ENCODE peak calls at places on chromosomes 5 and 9, in six cellular contexts. One of them, this sample, is unnamed.

GRCh38 chr9:136372561-136373299 is 739 bp downstream of the CARD9 start:
- DNase-seq in IMR-90: peak
- DNase-seq in HFF-Myc: no peak
- DNase-seq in tibial nerve: peak
- DNase-seq in activated T-cell treated with anti-CD3 and anti-CD28 coated beads, Interleukin-2, amount 50 U/mL, for 24 hours: no peak
- DNase-seq in left colon: peak
- DNase-seq in this sample: peak

GRCh38 chr9:121748080-121748479 is 96.6 kb downstream of the DAB2IP start:
- DNase-seq in IMR-90: peak
- DNase-seq in HFF-Myc: no peak
- DNase-seq in tibial nerve: no peak
- DNase-seq in activated T-cell treated with anti-CD3 and anti-CD28 coated beads, Interleukin-2, amount 50 U/mL, for 24 hours: no peak
- DNase-seq in left colon: no peak
- DNase-seq in this sample: no peak

GRCh38 chr9:112348257-112348992 is 15.0 kb upstream of the PTBP3 start:
- DNase-seq in IMR-90: peak
- DNase-seq in HFF-Myc: no peak
- DNase-seq in tibial nerve: peak
- DNase-seq in activated T-cell treated with anti-CD3 and anti-CD28 coated beads, Interleukin-2, amount 50 U/mL, for 24 hours: peak
- DNase-seq in left colon: peak
- DNase-seq in this sample: peak

GRCh38 chr9:137315581-137316011 is 13.5 kb upstream of the NRARP start:
- DNase-seq in IMR-90: no peak
- DNase-seq in HFF-Myc: no peak
- DNase-seq in tibial nerve: no peak
- DNase-seq in activated T-cell treated with anti-CD3 and anti-CD28 coated beads, Interleukin-2, amount 50 U/mL, for 24 hours: no peak
- DNase-seq in left colon: no peak
- DNase-seq in this sample: no peak

GRCh38 chr5:132488590-132488989 is 2.0 kb downstream of the IRF1 start:
- DNase-seq in IMR-90: no peak
- DNase-seq in HFF-Myc: no peak
- DNase-seq in tibial nerve: no peak
- DNase-seq in activated T-cell treated with anti-CD3 and anti-CD28 coated beads, Interleukin-2, amount 50 U/mL, for 24 hours: no peak
- DNase-seq in left colon: peak
- DNase-seq in this sample: no peak

GRCh38 chr5:172919525-172920446 is 39.4 kb upstream of the RPL26L1 start:
- DNase-seq in IMR-90: peak
- DNase-seq in HFF-Myc: no peak
- DNase-seq in tibial nerve: no peak
- DNase-seq in activated T-cell treated with anti-CD3 and anti-CD28 coated beads, Interleukin-2, amount 50 U/mL, for 24 hours: no peak
- DNase-seq in left colon: peak
- DNase-seq in this sample: no peak

GRCh38 chr5:58893551-58893950 is 310.7 kb downstream of the RAB3C start:
- DNase-seq in IMR-90: no peak
- DNase-seq in HFF-Myc: no peak
- DNase-seq in tibial nerve: no peak
- DNase-seq in activated T-cell treated with anti-CD3 and anti-CD28 coated beads, Interleukin-2, amount 50 U/mL, for 24 hours: no peak
- DNase-seq in left colon: no peak
- DNase-seq in this sample: no peak

GRCh38 chr9:128143409-128144238 is 5.6 kb upstream of the LCN2 start:
- DNase-seq in IMR-90: no peak
- DNase-seq in HFF-Myc: no peak
- DNase-seq in tibial nerve: no peak
- DNase-seq in activated T-cell treated with anti-CD3 and anti-CD28 coated beads, Interleukin-2, amount 50 U/mL, for 24 hours: no peak
- DNase-seq in left colon: peak
- DNase-seq in this sample: no peak

GRCh38 chr5:2634399-2635176 is 116.9 kb downstream of the IRX2 start:
- DNase-seq in IMR-90: no peak
- DNase-seq in HFF-Myc: no peak
- DNase-seq in tibial nerve: no peak
- DNase-seq in activated T-cell treated with anti-CD3 and anti-CD28 coated beads, Interleukin-2, amount 50 U/mL, for 24 hours: no peak
- DNase-seq in left colon: no peak
- DNase-seq in this sample: no peak

GRCh38 chr5:28714887-28715286 is 1676.5 kb upstream of the CDH9 start:
- DNase-seq in IMR-90: no peak
- DNase-seq in HFF-Myc: no peak
- DNase-seq in tibial nerve: no peak
- DNase-seq in activated T-cell treated with anti-CD3 and anti-CD28 coated beads, Interleukin-2, amount 50 U/mL, for 24 hours: no peak
- DNase-seq in left colon: no peak
- DNase-seq in this sample: no peak

GRCh38 chr5:141343242-141343952 is at the start of gene PCDHGA3:
- DNase-seq in IMR-90: peak
- DNase-seq in HFF-Myc: no peak
- DNase-seq in tibial nerve: no peak
- DNase-seq in activated T-cell treated with anti-CD3 and anti-CD28 coated beads, Interleukin-2, amount 50 U/mL, for 24 hours: no peak
- DNase-seq in left colon: no peak
- DNase-seq in this sample: peak

GRCh38 chr9:100426532-100427365 is at the start of gene MSANTD3:
- DNase-seq in IMR-90: peak
- DNase-seq in HFF-Myc: no peak
- DNase-seq in tibial nerve: no peak
- DNase-seq in activated T-cell treated with anti-CD3 and anti-CD28 coated beads, Interleukin-2, amount 50 U/mL, for 24 hours: peak
- DNase-seq in left colon: peak
- DNase-seq in this sample: peak

GRCh38 chr5:114427204-114427603 is 65.3 kb downstream of the KCNN2 start:
- DNase-seq in IMR-90: no peak
- DNase-seq in HFF-Myc: no peak
- DNase-seq in tibial nerve: no peak
- DNase-seq in activated T-cell treated with anti-CD3 and anti-CD28 coated beads, Interleukin-2, amount 50 U/mL, for 24 hours: no peak
- DNase-seq in left colon: no peak
- DNase-seq in this sample: no peak

GRCh38 chr5:153233933-153234332 is 256.5 kb upstream of the GRIA1 start:
- DNase-seq in IMR-90: no peak
- DNase-seq in HFF-Myc: no peak
- DNase-seq in tibial nerve: no peak
- DNase-seq in activated T-cell treated with anti-CD3 and anti-CD28 coated beads, Interleukin-2, amount 50 U/mL, for 24 hours: no peak
- DNase-seq in left colon: no peak
- DNase-seq in this sample: no peak

GRCh38 chr9:40927851-40928802 is 200.4 kb downstream of the FOXD4L6 start:
- DNase-seq in IMR-90: no peak
- DNase-seq in HFF-Myc: no peak
- DNase-seq in tibial nerve: no peak
- DNase-seq in activated T-cell treated with anti-CD3 and anti-CD28 coated beads, Interleukin-2, amount 50 U/mL, for 24 hours: no peak
- DNase-seq in left colon: no peak
- DNase-seq in this sample: no peak